ENCODE peak calls at places on chromosomes 7 and 10, in seven cellular contexts. One of them, this sample, is unnamed.

GRCh38 chr10:114551310-114551972 is 106.6 kb downstream of the ABLIM1 start:
- DNase-seq in A549: no peak
- DNase-seq in neural crest cell: no peak
- DNase-seq in nephron progenitor cell: no peak
- DNase-seq in fibroblast of pulmonary artery: peak; percentile 37
- DNase-seq in cardiac muscle cell: no peak
- DNase-seq in AG09319: no peak
- DNase-seq in this sample: no peak

GRCh38 chr10:1548596-1548995 is 188.7 kb downstream of the ADARB2 start:
- DNase-seq in nephron progenitor cell: no peak
- DNase-seq in neural crest cell: no peak
- DNase-seq in fibroblast of pulmonary artery: no peak
- DNase-seq in cardiac muscle cell: no peak
- DNase-seq in A549: no peak
- DNase-seq in AG09319: no peak
- DNase-seq in this sample: no peak

GRCh38 chr10:129973674-129974059 is 9.6 kb upstream of the EBF3 start:
- DNase-seq in neural crest cell: no peak
- DNase-seq in A549: no peak
- DNase-seq in nephron progenitor cell: no peak
- DNase-seq in cardiac muscle cell: no peak
- DNase-seq in AG09319: no peak
- DNase-seq in fibroblast of pulmonary artery: no peak
- DNase-seq in this sample: no peak

GRCh38 chr7:87058739-87059524 is 522 bp downstream of the ELAPOR2 start:
- DNase-seq in fibroblast of pulmonary artery: no peak
- DNase-seq in cardiac muscle cell: peak; percentile 32
- DNase-seq in nephron progenitor cell: no peak
- DNase-seq in A549: peak; percentile 1
- DNase-seq in neural crest cell: peak; percentile 16
- DNase-seq in AG09319: no peak
- DNase-seq in this sample: peak; percentile 24

GRCh38 chr10:133394801-133395221 is 854 bp downstream of the MTG1 start:
- DNase-seq in cardiac muscle cell: no peak
- DNase-seq in AG09319: no peak
- DNase-seq in nephron progenitor cell: no peak
- DNase-seq in A549: no peak
- DNase-seq in fibroblast of pulmonary artery: no peak
- DNase-seq in neural crest cell: no peak
- DNase-seq in this sample: no peak

GRCh38 chr10:65670087-65670486 is 1255.7 kb upstream of the LRRTM3 start:
- DNase-seq in A549: no peak
- DNase-seq in AG09319: no peak
- DNase-seq in neural crest cell: no peak
- DNase-seq in nephron progenitor cell: no peak
- DNase-seq in cardiac muscle cell: no peak
- DNase-seq in fibroblast of pulmonary artery: peak; percentile 55
- DNase-seq in this sample: no peak

GRCh38 chr7:151799506-151799905 is 77.4 kb downstream of the PRKAG2 start:
- DNase-seq in A549: no peak
- DNase-seq in cardiac muscle cell: no peak
- DNase-seq in nephron progenitor cell: no peak
- DNase-seq in AG09319: no peak
- DNase-seq in fibroblast of pulmonary artery: no peak
- DNase-seq in neural crest cell: no peak
- DNase-seq in this sample: no peak

GRCh38 chr7:32170838-32171237 is 100.6 kb upstream of the PDE1C start:
- DNase-seq in neural crest cell: no peak
- DNase-seq in cardiac muscle cell: no peak
- DNase-seq in nephron progenitor cell: no peak
- DNase-seq in fibroblast of pulmonary artery: no peak
- DNase-seq in A549: no peak
- DNase-seq in AG09319: no peak
- DNase-seq in this sample: no peak

GRCh38 chr10:110510730-110511129 is 13.0 kb downstream of the DUSP5 start:
- DNase-seq in fibroblast of pulmonary artery: no peak
- DNase-seq in neural crest cell: no peak
- DNase-seq in cardiac muscle cell: no peak
- DNase-seq in A549: no peak
- DNase-seq in AG09319: no peak
- DNase-seq in nephron progenitor cell: no peak
- DNase-seq in this sample: no peak

GRCh38 chr10:128078136-128078969 is 47.9 kb downstream of the MKI67 start:
- DNase-seq in AG09319: no peak
- DNase-seq in A549: peak; percentile 76
- DNase-seq in nephron progenitor cell: peak; percentile 67
- DNase-seq in cardiac muscle cell: peak; percentile 49
- DNase-seq in neural crest cell: peak; percentile 65
- DNase-seq in fibroblast of pulmonary artery: peak; percentile 60
- DNase-seq in this sample: no peak

GRCh38 chr7:90958669-90959068 is 305.6 kb upstream of the FZD1 start:
- DNase-seq in A549: no peak
- DNase-seq in neural crest cell: no peak
- DNase-seq in fibroblast of pulmonary artery: peak; percentile 74
- DNase-seq in AG09319: peak; percentile 25
- DNase-seq in cardiac muscle cell: no peak
- DNase-seq in nephron progenitor cell: no peak
- DNase-seq in this sample: no peak

GRCh38 chr7:16212032-16212431 is 209.3 kb downstream of the CRPPA start:
- DNase-seq in A549: no peak
- DNase-seq in AG09319: no peak
- DNase-seq in neural crest cell: no peak
- DNase-seq in fibroblast of pulmonary artery: no peak
- DNase-seq in nephron progenitor cell: no peak
- DNase-seq in cardiac muscle cell: no peak
- DNase-seq in this sample: no peak

DNA sequence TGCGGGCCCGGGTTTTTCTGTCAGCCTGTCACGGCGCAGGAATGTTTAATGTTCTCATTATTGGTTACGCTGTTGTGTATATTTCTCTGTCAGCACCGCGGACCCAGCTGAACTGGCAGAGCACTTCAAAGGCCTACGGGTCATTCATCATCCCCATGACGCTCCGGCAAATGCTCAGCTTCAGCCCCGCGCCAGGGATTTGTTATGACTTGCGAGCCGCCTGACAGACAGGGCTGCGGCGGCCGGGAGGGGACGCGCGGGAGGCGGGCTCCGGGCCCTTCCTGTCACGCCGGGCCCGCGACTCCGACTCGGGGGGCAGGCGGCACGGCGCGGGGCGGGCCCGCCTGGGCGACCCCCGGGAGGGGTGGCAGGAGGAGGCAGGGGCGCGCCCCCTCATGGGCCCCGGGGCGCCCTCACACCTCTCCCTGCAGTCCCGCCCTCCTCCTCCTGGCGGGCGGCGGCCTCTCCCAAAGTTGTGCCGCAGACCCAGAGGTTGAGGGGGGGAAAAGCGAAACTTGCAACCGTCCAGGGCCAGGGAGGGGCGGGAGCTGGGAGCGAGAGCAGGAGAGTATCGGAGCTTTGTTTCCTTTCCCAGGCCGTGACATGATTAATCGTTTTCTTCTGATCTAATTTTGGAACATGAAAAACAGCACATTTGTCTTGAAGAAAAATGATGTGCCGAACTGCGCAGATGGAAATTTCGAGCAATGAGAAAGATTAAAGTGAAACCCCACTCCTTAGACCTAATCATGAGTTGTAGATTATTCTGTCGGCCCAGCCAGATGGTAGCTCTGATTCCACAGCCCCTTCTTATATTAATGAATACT is 59.3 kb upstream of the COMTD1 start:
- DNase-seq in neural crest cell: peak; percentile 69
- DNase-seq in fibroblast of pulmonary artery: peak; percentile 82
- DNase-seq in nephron progenitor cell: peak; percentile 88
- DNase-seq in AG09319: peak; percentile 32
- DNase-seq in cardiac muscle cell: peak; percentile 96
- DNase-seq in A549: peak; percentile 58
- DNase-seq in this sample: peak; percentile 60
- TF ChIP-seq CTCF in neural crest cell: peak; percentile 44
- TF ChIP-seq CTCF in fibroblast of pulmonary artery: no peak
- TF ChIP-seq CTCF in nephron progenitor cell: no peak
- TF ChIP-seq CTCF in AG09319: peak; percentile 4
- TF ChIP-seq CTCF in cardiac muscle cell: peak; percentile 2
- TF ChIP-seq CTCF in A549: peak; percentile 23
- TF ChIP-seq CTCF in this sample: peak; percentile 20

GRCh38 chr10:71217266-71218045 is 5.1 kb downstream of the UNC5B start:
- DNase-seq in fibroblast of pulmonary artery: no peak
- DNase-seq in cardiac muscle cell: peak; percentile 76
- DNase-seq in AG09319: no peak
- DNase-seq in A549: no peak
- DNase-seq in nephron progenitor cell: peak; percentile 67
- DNase-seq in neural crest cell: no peak
- DNase-seq in this sample: no peak
- TF ChIP-seq CTCF in fibroblast of pulmonary artery: no peak
- TF ChIP-seq CTCF in cardiac muscle cell: no peak
- TF ChIP-seq CTCF in AG09319: no peak
- TF ChIP-seq CTCF in A549: no peak
- TF ChIP-seq CTCF in nephron progenitor cell: no peak
- TF ChIP-seq CTCF in neural crest cell: no peak
- TF ChIP-seq CTCF in this sample: no peak

DNA sequence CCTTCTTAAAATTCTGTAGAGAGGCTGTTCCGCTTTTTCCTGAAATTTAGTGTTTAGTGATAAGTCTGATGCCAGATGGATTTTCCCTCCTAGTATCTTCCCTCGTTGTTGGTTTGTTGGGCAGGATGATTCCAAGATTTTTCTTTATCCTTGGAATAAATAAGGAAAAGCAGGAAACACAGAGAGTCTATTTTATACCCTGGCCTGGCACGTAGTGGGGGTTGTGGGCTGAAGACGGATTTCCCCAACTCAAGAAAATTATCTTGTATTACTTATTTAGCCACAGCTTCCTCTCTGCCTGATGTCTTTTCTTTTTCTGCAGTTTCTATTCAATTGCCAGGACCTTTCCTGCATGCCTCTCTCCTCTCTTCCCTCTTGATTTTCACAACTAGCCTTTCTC is 111.1 kb downstream of the AOAH start:
- DNase-seq in neural crest cell: no peak
- DNase-seq in nephron progenitor cell: no peak
- DNase-seq in A549: no peak
- DNase-seq in AG09319: no peak
- DNase-seq in fibroblast of pulmonary artery: no peak
- DNase-seq in cardiac muscle cell: no peak
- DNase-seq in this sample: no peak
- TF ChIP-seq CTCF in neural crest cell: no peak
- TF ChIP-seq CTCF in nephron progenitor cell: no peak
- TF ChIP-seq CTCF in A549: no peak
- TF ChIP-seq CTCF in AG09319: no peak
- TF ChIP-seq CTCF in fibroblast of pulmonary artery: no peak
- TF ChIP-seq CTCF in cardiac muscle cell: no peak
- TF ChIP-seq CTCF in this sample: no peak

DNA sequence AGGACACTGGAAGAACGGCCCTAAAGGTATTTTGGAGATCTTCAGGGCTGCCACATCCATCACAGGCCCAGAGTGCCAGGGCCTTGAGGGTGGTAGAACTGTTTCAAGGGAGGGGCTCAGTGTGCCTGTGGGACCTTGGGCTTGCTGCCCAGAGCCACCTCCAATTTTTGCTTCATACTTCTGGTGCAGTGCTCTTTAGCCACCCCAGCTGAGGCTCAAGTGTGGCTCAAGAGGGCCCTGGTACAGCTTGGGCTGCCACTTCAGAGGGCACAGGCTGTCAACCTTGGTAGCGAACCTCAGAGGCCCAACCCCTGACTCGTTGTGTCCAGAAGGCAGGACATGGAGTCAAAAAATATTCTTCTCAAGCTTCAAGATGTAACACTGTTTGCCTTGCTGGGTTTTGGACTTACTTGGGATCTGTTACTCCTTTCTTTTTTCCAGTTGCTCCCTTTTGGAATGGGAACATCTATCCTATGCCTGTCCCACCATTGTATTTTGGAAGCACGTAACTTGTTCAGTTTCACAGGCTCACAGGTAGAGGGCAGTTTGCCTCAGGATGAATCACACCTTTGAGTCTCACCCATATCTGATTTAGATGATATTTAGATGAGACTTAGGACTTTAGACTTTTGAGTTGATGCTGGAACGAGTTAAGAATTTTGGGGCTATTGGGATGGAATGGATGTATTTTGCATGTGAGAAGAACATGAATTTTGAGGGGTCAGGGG is 224.8 kb downstream of the RPS24 start:
- DNase-seq in nephron progenitor cell: no peak
- DNase-seq in neural crest cell: no peak
- DNase-seq in A549: no peak
- DNase-seq in fibroblast of pulmonary artery: no peak
- DNase-seq in cardiac muscle cell: no peak
- DNase-seq in AG09319: no peak
- DNase-seq in this sample: no peak
- TF ChIP-seq CTCF in nephron progenitor cell: no peak
- TF ChIP-seq CTCF in neural crest cell: no peak
- TF ChIP-seq CTCF in A549: no peak
- TF ChIP-seq CTCF in fibroblast of pulmonary artery: no peak
- TF ChIP-seq CTCF in cardiac muscle cell: no peak
- TF ChIP-seq CTCF in AG09319: no peak
- TF ChIP-seq CTCF in this sample: no peak

DNA sequence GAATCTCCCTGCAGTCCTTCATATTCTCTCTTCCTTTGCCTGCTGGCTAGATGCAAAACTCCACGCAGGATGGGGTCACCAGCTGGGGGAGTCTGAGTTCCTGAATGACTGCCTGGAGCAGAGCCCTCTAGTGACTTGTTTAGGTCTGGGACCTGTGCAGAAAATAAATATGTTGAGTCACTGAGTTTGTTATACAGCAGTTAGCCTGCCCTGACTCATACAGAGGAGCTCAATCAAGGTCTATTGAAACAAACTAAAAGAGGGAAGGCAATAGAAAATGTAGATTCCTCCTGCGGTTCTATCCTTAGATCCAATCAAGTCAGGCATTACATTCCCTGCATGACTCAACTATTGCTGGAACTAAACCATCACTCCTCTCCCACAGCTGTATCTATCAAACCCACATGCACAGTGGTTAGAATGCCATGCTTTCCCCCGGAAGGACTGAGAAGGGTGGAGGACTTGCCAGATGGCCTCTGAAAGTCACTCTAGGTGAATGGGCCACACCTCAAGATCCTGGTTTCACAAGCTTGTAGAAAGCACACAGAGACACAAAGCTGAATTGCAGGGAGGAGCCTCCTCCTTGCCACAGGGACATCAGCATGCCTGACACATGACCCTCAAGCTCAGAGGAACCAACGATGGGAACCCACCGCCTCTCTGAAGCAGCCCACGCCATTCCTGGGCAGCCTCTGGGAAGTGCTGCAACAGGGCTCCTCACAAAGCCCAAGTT is 73.9 kb downstream of the SH3PXD2A start:
- DNase-seq in cardiac muscle cell: no peak
- DNase-seq in AG09319: peak; percentile 91
- DNase-seq in A549: peak; percentile 68
- DNase-seq in fibroblast of pulmonary artery: peak; percentile 68
- DNase-seq in neural crest cell: no peak
- DNase-seq in nephron progenitor cell: no peak
- DNase-seq in this sample: no peak
- TF ChIP-seq CTCF in cardiac muscle cell: peak; percentile 41
- TF ChIP-seq CTCF in AG09319: peak; percentile 56
- TF ChIP-seq CTCF in A549: peak; percentile 39
- TF ChIP-seq CTCF in fibroblast of pulmonary artery: peak; percentile 36
- TF ChIP-seq CTCF in neural crest cell: peak; percentile 37
- TF ChIP-seq CTCF in nephron progenitor cell: no peak
- TF ChIP-seq CTCF in this sample: no peak